ENCODE peak calls at places on chromosomes 2 and 18, in six cellular contexts. M is HEK293T; Z is CD8-positive, alpha-beta T cell; R is stimulated activated CD8-positive, alpha-beta memory T cell treated with anti-CD3 and anti-CD28 coated beads, Interleukin-4, amount 100 ng/mL, for 1 hour; A is neural progenitor cell; D is stimulated activated CD4-positive, alpha-beta T cell treated with anti-CD3 and anti-CD28 coated beads, Interleukin-1b, Interleukin-23, amount 100 ng/mL, for 4 hours. W is an unnamed sample.

GRCh38 chr2:693606-694005 is 16.4 kb upstream of the TMEM18 start:
- DNase-seq in M (no peak), Z (no peak), R (no peak), A (no peak), D (no peak), W (no peak)

GRCh38 chr2:54107903-54108615 is 7.4 kb upstream of the ACYP2 start:
- DNase-seq in M (no peak), Z (no peak), R (no peak), A (peak; percentile 8), D (no peak), W (no peak)

GRCh38 chr18:20971886-20972267 is 139.7 kb downstream of the ROCK1 start:
- DNase-seq in M (peak; percentile 33), Z (no peak), R (no peak), A (peak; percentile 6), D (no peak), W (no peak)

GRCh38 chr2:60365556-60365955 is 187.9 kb downstream of the BCL11A start:
- DNase-seq in M (no peak), Z (no peak), R (no peak), A (no peak), D (no peak), W (no peak)

GRCh38 chr18:77359561-77360314 is 110.1 kb downstream of the GALR1 start:
- DNase-seq in M (no peak), Z (no peak), R (no peak), A (no peak), D (no peak), W (no peak)

GRCh38 chr2:127004893-127005600 is 101.9 kb downstream of the BIN1 start:
- DNase-seq in M (no peak), Z (no peak), R (no peak), A (no peak), D (no peak), W (no peak)

GRCh38 chr2:96832751-96833507 is 10.9 kb downstream of the ANKRD23 start:
- DNase-seq in M (no peak), Z (no peak), R (no peak), A (peak; percentile 93), D (no peak), W (no peak)

GRCh38 chr2:233453111-233453915 is 99.0 kb downstream of the DGKD start:
- DNase-seq in M (no peak), Z (no peak), R (no peak), A (no peak), D (no peak), W (no peak)

GRCh38 chr2:151380617-151381235 is 23.3 kb downstream of the TNFAIP6 start:
- DNase-seq in M (no peak), Z (no peak), R (no peak), A (no peak), D (no peak), W (no peak)

GRCh38 chr2:69946351-69947077 is 14.9 kb downstream of the ASPRV1 start:
- DNase-seq in M (no peak), Z (peak; percentile 54), R (peak; percentile 24), A (no peak), D (no peak), W (peak; percentile 53)

GRCh38 chr2:135667045-135667444 is 74.6 kb upstream of the UBXN4 start:
- DNase-seq in M (no peak), Z (no peak), R (no peak), A (no peak), D (no peak), W (no peak)

GRCh38 chr2:110745048-110745447 is 12.7 kb downstream of the ACOXL start:
- DNase-seq in M (no peak), Z (no peak), R (no peak), A (no peak), D (no peak), W (no peak)